ENCODE peak calls at places on chromosomes 11 and 22, in ten cellular contexts. One of them, this sample, is unnamed.

GRCh38 chr11:75562836-75563484 is 907 bp downstream of the SERPINH1 start:
- DNase-seq in Panc1: no peak
- DNase-seq in tibial artery: no peak
- DNase-seq in aorta: peak; percentile 61
- DNase-seq in CD4-positive, alpha-beta T cell: no peak
- DNase-seq in heart left ventricle: peak; percentile 78
- DNase-seq in H1: no peak
- DNase-seq in endodermal cell: peak; percentile 92
- DNase-seq in naive thymus-derived CD4-positive, alpha-beta T cell: no peak
- DNase-seq in uterus: no peak
- DNase-seq in this sample: no peak

GRCh38 chr11:94925422-94926270 is 47.7 kb downstream of the CWC15 start:
- DNase-seq in naive thymus-derived CD4-positive, alpha-beta T cell: no peak
- DNase-seq in CD4-positive, alpha-beta T cell: no peak
- DNase-seq in aorta: no peak
- DNase-seq in H1: no peak
- DNase-seq in Panc1: no peak
- DNase-seq in tibial artery: no peak
- DNase-seq in heart left ventricle: no peak
- DNase-seq in uterus: no peak
- DNase-seq in endodermal cell: no peak
- DNase-seq in this sample: no peak

GRCh38 chr11:7442588-7443215 is 42.6 kb upstream of the OLFML1 start:
- DNase-seq in heart left ventricle: peak; percentile 53
- DNase-seq in CD4-positive, alpha-beta T cell: peak; percentile 77
- DNase-seq in tibial artery: peak; percentile 72
- DNase-seq in naive thymus-derived CD4-positive, alpha-beta T cell: peak; percentile 20
- DNase-seq in endodermal cell: peak; percentile 94
- DNase-seq in Panc1: peak; percentile 56
- DNase-seq in H1: peak; percentile 70
- DNase-seq in aorta: peak; percentile 75
- DNase-seq in uterus: peak; percentile 61
- DNase-seq in this sample: peak; percentile 63

GRCh38 chr22:20429254-20430100 is 8.1 kb downstream of the SCARF2 start:
- DNase-seq in naive thymus-derived CD4-positive, alpha-beta T cell: peak; percentile 73
- DNase-seq in CD4-positive, alpha-beta T cell: peak; percentile 83
- DNase-seq in tibial artery: peak; percentile 65
- DNase-seq in Panc1: no peak
- DNase-seq in H1: no peak
- DNase-seq in endodermal cell: peak; percentile 96
- DNase-seq in aorta: peak; percentile 73
- DNase-seq in uterus: no peak
- DNase-seq in heart left ventricle: no peak
- DNase-seq in this sample: peak; percentile 84

GRCh38 chr11:47466701-47467250 is 17.8 kb upstream of the RAPSN start:
- DNase-seq in heart left ventricle: peak; percentile 58
- DNase-seq in aorta: peak; percentile 41
- DNase-seq in endodermal cell: peak; percentile 55
- DNase-seq in uterus: no peak
- DNase-seq in CD4-positive, alpha-beta T cell: no peak
- DNase-seq in naive thymus-derived CD4-positive, alpha-beta T cell: no peak
- DNase-seq in H1: no peak
- DNase-seq in tibial artery: peak; percentile 62
- DNase-seq in Panc1: no peak
- DNase-seq in this sample: peak; percentile 50

GRCh38 chr11:61542024-61542461 is 33.5 kb downstream of the LRRC10B start:
- DNase-seq in Panc1: no peak
- DNase-seq in aorta: no peak
- DNase-seq in tibial artery: no peak
- DNase-seq in uterus: no peak
- DNase-seq in heart left ventricle: no peak
- DNase-seq in naive thymus-derived CD4-positive, alpha-beta T cell: no peak
- DNase-seq in endodermal cell: no peak
- DNase-seq in H1: no peak
- DNase-seq in CD4-positive, alpha-beta T cell: no peak
- DNase-seq in this sample: no peak

GRCh38 chr22:37197451-37198289 is 9.6 kb upstream of the C1QTNF6 start:
- DNase-seq in Panc1: no peak
- DNase-seq in H1: no peak
- DNase-seq in CD4-positive, alpha-beta T cell: no peak
- DNase-seq in aorta: peak; percentile 57
- DNase-seq in heart left ventricle: peak; percentile 76
- DNase-seq in tibial artery: peak; percentile 77
- DNase-seq in naive thymus-derived CD4-positive, alpha-beta T cell: no peak
- DNase-seq in uterus: peak; percentile 74
- DNase-seq in endodermal cell: no peak
- DNase-seq in this sample: peak; percentile 80

GRCh38 chr11:31641477-31642062 is 132.0 kb downstream of the ELP4 start:
- DNase-seq in aorta: no peak
- DNase-seq in endodermal cell: peak; percentile 85
- DNase-seq in CD4-positive, alpha-beta T cell: no peak
- DNase-seq in tibial artery: no peak
- DNase-seq in naive thymus-derived CD4-positive, alpha-beta T cell: no peak
- DNase-seq in uterus: no peak
- DNase-seq in Panc1: no peak
- DNase-seq in H1: peak; percentile 17
- DNase-seq in heart left ventricle: no peak
- DNase-seq in this sample: peak; percentile 25

GRCh38 chr11:28619870-28620540 is 511.8 kb downstream of the METTL15 start:
- DNase-seq in heart left ventricle: no peak
- DNase-seq in endodermal cell: no peak
- DNase-seq in CD4-positive, alpha-beta T cell: no peak
- DNase-seq in aorta: no peak
- DNase-seq in Panc1: no peak
- DNase-seq in naive thymus-derived CD4-positive, alpha-beta T cell: no peak
- DNase-seq in tibial artery: no peak
- DNase-seq in H1: no peak
- DNase-seq in uterus: no peak
- DNase-seq in this sample: no peak

GRCh38 chr11:110086892-110087309 is 6.3 kb upstream of the ZC3H12C start:
- DNase-seq in CD4-positive, alpha-beta T cell: no peak
- DNase-seq in Panc1: no peak
- DNase-seq in heart left ventricle: no peak
- DNase-seq in naive thymus-derived CD4-positive, alpha-beta T cell: no peak
- DNase-seq in endodermal cell: no peak
- DNase-seq in uterus: no peak
- DNase-seq in H1: no peak
- DNase-seq in aorta: peak; percentile 70
- DNase-seq in tibial artery: no peak
- DNase-seq in this sample: no peak

GRCh38 chr11:76443254-76443935 is 1.4 kb upstream of the EMSY start:
- DNase-seq in endodermal cell: no peak
- DNase-seq in heart left ventricle: no peak
- DNase-seq in uterus: no peak
- DNase-seq in Panc1: no peak
- DNase-seq in CD4-positive, alpha-beta T cell: no peak
- DNase-seq in tibial artery: no peak
- DNase-seq in aorta: no peak
- DNase-seq in naive thymus-derived CD4-positive, alpha-beta T cell: no peak
- DNase-seq in H1: no peak
- DNase-seq in this sample: peak; percentile 30

GRCh38 chr11:63613517-63614135 is 607 bp downstream of the PLAAT3 start:
- DNase-seq in uterus: peak; percentile 35
- DNase-seq in heart left ventricle: peak; percentile 68
- DNase-seq in tibial artery: peak; percentile 78
- DNase-seq in naive thymus-derived CD4-positive, alpha-beta T cell: peak; percentile 14
- DNase-seq in H1: peak; percentile 39
- DNase-seq in Panc1: no peak
- DNase-seq in endodermal cell: peak; percentile 87
- DNase-seq in aorta: peak; percentile 77
- DNase-seq in CD4-positive, alpha-beta T cell: peak; percentile 51
- DNase-seq in this sample: peak; percentile 25

DNA sequence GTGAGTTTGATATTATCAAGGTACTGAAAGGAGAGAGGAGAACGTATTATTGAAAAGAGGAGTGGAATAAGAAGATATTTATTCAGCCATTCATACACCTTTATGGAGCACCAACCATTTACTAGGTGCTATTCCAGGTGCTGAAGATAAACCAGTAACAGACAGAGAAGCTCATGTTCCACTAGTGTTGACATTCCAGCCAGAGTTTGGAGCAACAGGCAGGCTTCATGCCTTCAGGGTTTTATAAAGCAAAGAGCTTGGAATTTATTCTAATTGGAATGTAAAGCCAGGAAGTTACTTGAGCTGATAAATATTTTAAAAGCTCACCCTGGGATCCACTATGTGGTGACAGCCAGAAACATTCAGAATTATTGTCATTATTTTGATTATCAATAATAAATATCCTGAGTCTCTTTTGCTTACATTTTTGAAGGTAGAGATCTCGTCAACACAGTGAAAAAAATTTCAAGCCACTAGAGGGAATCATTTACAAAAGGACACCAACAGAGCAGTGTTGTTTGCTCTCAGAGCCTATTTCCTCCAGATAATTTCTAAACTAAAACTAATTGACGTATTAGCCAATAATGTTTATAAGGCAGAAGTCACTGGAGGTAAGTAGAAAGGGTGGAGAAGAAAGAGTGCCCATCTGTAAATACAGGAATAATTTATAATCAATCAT is 172.0 kb downstream of the KCNA4 start:
- DNase-seq in heart left ventricle: no peak
- DNase-seq in Panc1: no peak
- DNase-seq in uterus: no peak
- DNase-seq in CD4-positive, alpha-beta T cell: no peak
- DNase-seq in naive thymus-derived CD4-positive, alpha-beta T cell: no peak
- DNase-seq in aorta: no peak
- DNase-seq in tibial artery: no peak
- DNase-seq in endodermal cell: no peak
- DNase-seq in H1: no peak
- DNase-seq in this sample: no peak
- H3K9me3 ChIP-seq in heart left ventricle: no peaks in the 10 kb centered on the region
- H3K9me3 ChIP-seq in Panc1: no peaks in the 10 kb centered on the region
- H3K9me3 ChIP-seq in uterus: no peaks in the 10 kb centered on the region
- H3K9me3 ChIP-seq in CD4-positive, alpha-beta T cell: no peaks in the 10 kb centered on the region
- H3K9me3 ChIP-seq in naive thymus-derived CD4-positive, alpha-beta T cell: no peaks in the 10 kb centered on the region
- H3K9me3 ChIP-seq in aorta: no peaks in the 10 kb centered on the region
- H3K9me3 ChIP-seq in tibial artery: no peaks in the 10 kb centered on the region
- H3K9me3 ChIP-seq in endodermal cell: no peaks in the 10 kb centered on the region
- H3K9me3 ChIP-seq in H1: no peaks in the 10 kb centered on the region
- H3K9me3 ChIP-seq in this sample: no peaks in the 10 kb centered on the region

GRCh38 chr11:42048141-42048540 is 588.7 kb upstream of the LRRC4C start:
- DNase-seq in Panc1: no peak
- DNase-seq in naive thymus-derived CD4-positive, alpha-beta T cell: no peak
- DNase-seq in aorta: no peak
- DNase-seq in heart left ventricle: no peak
- DNase-seq in endodermal cell: no peak
- DNase-seq in uterus: no peak
- DNase-seq in CD4-positive, alpha-beta T cell: no peak
- DNase-seq in H1: no peak
- DNase-seq in tibial artery: no peak
- DNase-seq in this sample: no peak

GRCh38 chr11:42054351-42054750 is 594.9 kb upstream of the LRRC4C start:
- DNase-seq in tibial artery: no peak
- DNase-seq in Panc1: no peak
- DNase-seq in heart left ventricle: no peak
- DNase-seq in aorta: no peak
- DNase-seq in endodermal cell: no peak
- DNase-seq in CD4-positive, alpha-beta T cell: no peak
- DNase-seq in H1: no peak
- DNase-seq in naive thymus-derived CD4-positive, alpha-beta T cell: no peak
- DNase-seq in uterus: no peak
- DNase-seq in this sample: no peak

DNA sequence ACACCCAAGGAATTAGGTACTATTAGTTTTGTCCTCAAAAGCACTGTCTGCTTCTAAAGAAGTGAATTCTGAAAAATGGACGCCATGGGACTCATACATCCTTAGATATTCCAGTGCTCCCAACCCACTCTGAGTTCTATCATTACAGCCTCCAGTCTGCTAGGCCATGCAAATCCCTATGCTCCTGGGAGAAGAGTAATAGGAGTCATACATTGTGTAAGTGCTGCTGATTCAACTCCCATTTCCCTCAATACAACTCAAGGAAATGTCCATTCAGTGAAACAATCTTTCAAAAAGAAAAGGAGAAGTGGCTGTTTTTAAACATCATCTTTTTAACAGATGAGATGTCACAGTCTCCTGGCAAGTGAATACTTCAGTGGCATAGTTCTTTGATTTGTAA is 590.2 kb upstream of the LRRC4C start:
- DNase-seq in uterus: no peak
- DNase-seq in H1: no peak
- DNase-seq in tibial artery: no peak
- DNase-seq in heart left ventricle: no peak
- DNase-seq in naive thymus-derived CD4-positive, alpha-beta T cell: no peak
- DNase-seq in endodermal cell: no peak
- DNase-seq in aorta: no peak
- DNase-seq in CD4-positive, alpha-beta T cell: no peak
- DNase-seq in Panc1: no peak
- DNase-seq in this sample: no peak
- H3K9me3 ChIP-seq in uterus: no peaks in the 10 kb centered on the region
- H3K9me3 ChIP-seq in H1: no peaks in the 10 kb centered on the region
- H3K9me3 ChIP-seq in tibial artery: no peaks in the 10 kb centered on the region
- H3K9me3 ChIP-seq in heart left ventricle: no peaks in the 10 kb centered on the region
- H3K9me3 ChIP-seq in naive thymus-derived CD4-positive, alpha-beta T cell: no peaks in the 10 kb centered on the region
- H3K9me3 ChIP-seq in endodermal cell: no peaks in the 10 kb centered on the region
- H3K9me3 ChIP-seq in aorta: no peaks in the 10 kb centered on the region
- H3K9me3 ChIP-seq in CD4-positive, alpha-beta T cell: no peaks in the 10 kb centered on the region
- H3K9me3 ChIP-seq in Panc1: no peaks in the 10 kb centered on the region
- H3K9me3 ChIP-seq in this sample: no peaks in the 10 kb centered on the region

GRCh38 chr11:99419991-99420390 is 399.2 kb downstream of the CNTN5 start:
- DNase-seq in Panc1: no peak
- DNase-seq in uterus: no peak
- DNase-seq in CD4-positive, alpha-beta T cell: no peak
- DNase-seq in aorta: no peak
- DNase-seq in tibial artery: no peak
- DNase-seq in endodermal cell: no peak
- DNase-seq in heart left ventricle: no peak
- DNase-seq in H1: no peak
- DNase-seq in naive thymus-derived CD4-positive, alpha-beta T cell: no peak
- DNase-seq in this sample: no peak
- H3K9me3 ChIP-seq in Panc1: no peaks in the 10 kb centered on the region
- H3K9me3 ChIP-seq in uterus: no peaks in the 10 kb centered on the region
- H3K9me3 ChIP-seq in CD4-positive, alpha-beta T cell: no peaks in the 10 kb centered on the region
- H3K9me3 ChIP-seq in aorta: no peaks in the 10 kb centered on the region
- H3K9me3 ChIP-seq in tibial artery: no peaks in the 10 kb centered on the region
- H3K9me3 ChIP-seq in endodermal cell: peaks cover 4% of the 10 kb centered on the region
- H3K9me3 ChIP-seq in heart left ventricle: no peaks in the 10 kb centered on the region
- H3K9me3 ChIP-seq in H1: no peaks in the 10 kb centered on the region
- H3K9me3 ChIP-seq in naive thymus-derived CD4-positive, alpha-beta T cell: no peaks in the 10 kb centered on the region
- H3K9me3 ChIP-seq in this sample: peaks cover 2% of the 10 kb centered on the region

DNA sequence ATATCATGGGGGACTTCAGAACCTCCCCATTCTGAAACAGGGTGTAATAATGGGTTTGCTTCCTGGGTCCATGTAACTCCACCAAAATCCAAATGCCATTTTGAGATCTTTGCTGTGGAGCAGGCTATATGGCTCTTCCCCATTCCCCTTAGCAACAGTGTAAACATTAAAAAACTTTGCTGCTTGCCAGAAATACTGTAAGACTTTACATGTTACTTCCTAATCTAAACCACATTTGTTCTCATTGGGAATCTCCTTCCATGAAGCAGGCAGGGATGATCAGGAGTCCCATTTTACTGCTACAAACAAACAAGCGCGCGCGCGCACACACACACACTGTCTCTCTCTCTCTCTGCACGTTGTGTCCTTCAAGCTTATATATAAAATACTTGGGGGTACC is 86.5 kb downstream of the ANO3 start:
- DNase-seq in uterus: no peak
- DNase-seq in CD4-positive, alpha-beta T cell: no peak
- DNase-seq in aorta: no peak
- DNase-seq in Panc1: no peak
- DNase-seq in heart left ventricle: no peak
- DNase-seq in tibial artery: no peak
- DNase-seq in endodermal cell: no peak
- DNase-seq in H1: no peak
- DNase-seq in naive thymus-derived CD4-positive, alpha-beta T cell: no peak
- DNase-seq in this sample: no peak
- H3K9me3 ChIP-seq in uterus: no peaks in the 10 kb centered on the region
- H3K9me3 ChIP-seq in CD4-positive, alpha-beta T cell: no peaks in the 10 kb centered on the region
- H3K9me3 ChIP-seq in aorta: no peaks in the 10 kb centered on the region
- H3K9me3 ChIP-seq in Panc1: no peaks in the 10 kb centered on the region
- H3K9me3 ChIP-seq in heart left ventricle: no peaks in the 10 kb centered on the region
- H3K9me3 ChIP-seq in tibial artery: no peaks in the 10 kb centered on the region
- H3K9me3 ChIP-seq in endodermal cell: no peaks in the 10 kb centered on the region
- H3K9me3 ChIP-seq in H1: no peaks in the 10 kb centered on the region
- H3K9me3 ChIP-seq in naive thymus-derived CD4-positive, alpha-beta T cell: no peaks in the 10 kb centered on the region
- H3K9me3 ChIP-seq in this sample: no peaks in the 10 kb centered on the region

This sample was measured in small intestine.